ENCODE peak calls at places on chromosomes 11 and 22, in four cellular contexts. I, J, W and D are unnamed samples.

GRCh38 chr11:115409691-115410220 is 94.5 kb downstream of the CADM1 start:
- DNase-seq in J (peak; percentile 51), I (no peak), W (no peak), D (no peak)

GRCh38 chr11:110724358-110724757 is 12.1 kb upstream of the ARHGAP20 start:
- DNase-seq in W (no peak), I (no peak), J (no peak), D (no peak)

GRCh38 chr22:41469218-41469851 is 418 bp downstream of the ACO2 start:
- DNase-seq in I (no peak), W (no peak), J (no peak), D (no peak)

GRCh38 chr22:50274311-50274710 is 4.1 kb upstream of the MAPK11 start:
- DNase-seq in J (no peak), W (no peak), I (peak; percentile 58), D (peak; percentile 45)

GRCh38 chr11:83159901-83160865 is 3.3 kb downstream of the PCF11 start:
- DNase-seq in J (no peak), W (no peak), I (no peak), D (peak; percentile 25)

GRCh38 chr22:20268350-20269012 is 363 bp upstream of the RTN4R start:
- DNase-seq in I (peak; percentile 41), J (no peak), W (peak; percentile 8), D (peak; percentile 44)

GRCh38 chr22:25746012-25746373 is 4.0 kb downstream of the MYO18B start:
- DNase-seq in J (no peak), I (no peak), W (no peak), D (peak; percentile 13)

GRCh38 chr11:28674432-28675076 is 566.4 kb downstream of the METTL15 start:
- DNase-seq in J (no peak), I (no peak), W (peak; percentile 48), D (no peak)

GRCh38 chr11:61792310-61793083 is at the start of the genes FEN1 and TMEM258:
- DNase-seq in W (peak; percentile 88), I (peak; percentile 86), J (peak; percentile 88), D (peak; percentile 89)

GRCh38 chr11:17531818-17532131 is 12.4 kb downstream of the USH1C start:
- DNase-seq in W (no peak), I (no peak), J (no peak), D (no peak)

GRCh38 chr11:62128835-62129234 is 5.0 kb downstream of the INCENP start:
- DNase-seq in J (no peak), W (no peak), I (no peak), D (no peak)

GRCh38 chr11:69463892-69464620 is 17.4 kb upstream of the LINC01488 start:
- DNase-seq in W (no peak), I (no peak), J (no peak), D (no peak)

GRCh38 chr22:30918761-30919160 is 49.8 kb downstream of the MORC2 start:
- DNase-seq in I (no peak), J (no peak), W (no peak), D (no peak)

GRCh38 chr11:65546217-65546958 is 11.8 kb downstream of the LTBP3 start:
- DNase-seq in J (no peak), I (peak; percentile 72), W (peak; percentile 50), D (peak; percentile 92)

GRCh38 chr11:442611-443081 is 835 bp upstream of the ANO9 start:
- DNase-seq in W (no peak), I (no peak), J (no peak), D (no peak)

GRCh38 chr11:17171916-17172315 is 35.9 kb downstream of the PIK3C2A start:
- DNase-seq in J (no peak), I (no peak), W (no peak), D (no peak)

GRCh38 chr11:75158241-75158640 is 7.3 kb downstream of the SLCO2B1 start:
- DNase-seq in J (no peak), W (no peak), I (no peak), D (no peak)

GRCh38 chr11:83682645-83682973 is 396.4 kb upstream of the CCDC90B start:
- DNase-seq in J (no peak), W (no peak), I (no peak), D (no peak)

GRCh38 chr22:37443977-37444376 is 16.7 kb upstream of the ELFN2 start:
- DNase-seq in W (peak; percentile 47), J (no peak), I (no peak), D (no peak)

GRCh38 chr11:7973011-7973410 is 7.8 kb upstream of the NLRP10 start:
- DNase-seq in J (no peak), W (no peak), I (no peak), D (no peak)

GRCh38 chr11:45025716-45026492 is 75.2 kb upstream of the TP53I11 start:
- DNase-seq in I (peak; percentile 37), J (no peak), W (no peak), D (no peak)

GRCh38 chr11:72773291-72773690 is 20.6 kb downstream of the STARD10 start:
- DNase-seq in W (no peak), I (peak; percentile 74), J (peak; percentile 57), D (peak; percentile 79)

GRCh38 chr11:65366340-65366773 is 11.8 kb downstream of the TIGD3 start:
- DNase-seq in W (peak; percentile 67), I (peak; percentile 62), J (peak; percentile 65), D (peak; percentile 80)

GRCh38 chr11:9876331-9876730 is 212.5 kb downstream of the SWAP70 start:
- DNase-seq in J (no peak), W (no peak), I (no peak), D (no peak)

GRCh38 chr11:62337682-62338181 is 484 bp downstream of the ASRGL1 start:
- DNase-seq in J (no peak), I (no peak), W (no peak), D (peak; percentile 14)

DNA sequence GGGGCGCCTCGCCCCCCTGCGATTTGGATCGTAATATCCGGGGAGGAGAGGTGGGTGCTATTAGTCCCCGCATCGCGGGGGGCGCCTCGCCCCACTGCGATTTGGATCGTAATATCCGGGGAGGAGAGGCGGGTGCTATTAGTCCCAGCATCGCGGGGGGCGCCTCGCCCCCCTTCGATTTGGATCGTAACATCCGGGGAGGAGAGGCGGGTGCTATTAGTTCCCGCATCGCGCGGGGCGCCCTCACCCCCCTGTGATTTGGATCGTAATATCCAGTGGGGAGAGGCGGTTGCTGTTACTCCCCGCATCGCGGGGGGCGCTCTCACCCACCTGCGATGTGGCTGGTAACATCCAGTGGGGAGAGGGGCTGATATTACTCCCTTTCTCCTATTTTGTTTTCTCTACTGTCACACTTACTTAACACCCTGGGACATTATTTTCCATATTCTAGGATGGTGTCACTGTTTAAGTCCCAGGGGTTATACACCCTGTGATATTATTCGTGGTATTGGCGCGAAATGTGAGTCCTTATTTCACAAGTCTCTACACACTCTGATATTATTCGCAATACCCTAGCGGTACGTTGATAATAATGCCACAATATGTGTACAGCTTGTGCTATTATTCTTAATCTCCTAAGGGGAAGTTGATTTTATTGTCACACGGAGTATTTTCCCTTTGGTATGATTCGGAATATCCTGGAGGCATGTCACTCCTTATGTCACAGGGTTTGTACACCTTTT is 57.8 kb upstream of the ALDH3B2 start:
- DNase-seq in J (no peak), I (no peak), W (peak; percentile 4), D (peak; percentile 18)
- TF ChIP-seq CTCF in J (peak; percentile 19), I (no peak), W (peak; percentile 27), D (no peak)

DNA sequence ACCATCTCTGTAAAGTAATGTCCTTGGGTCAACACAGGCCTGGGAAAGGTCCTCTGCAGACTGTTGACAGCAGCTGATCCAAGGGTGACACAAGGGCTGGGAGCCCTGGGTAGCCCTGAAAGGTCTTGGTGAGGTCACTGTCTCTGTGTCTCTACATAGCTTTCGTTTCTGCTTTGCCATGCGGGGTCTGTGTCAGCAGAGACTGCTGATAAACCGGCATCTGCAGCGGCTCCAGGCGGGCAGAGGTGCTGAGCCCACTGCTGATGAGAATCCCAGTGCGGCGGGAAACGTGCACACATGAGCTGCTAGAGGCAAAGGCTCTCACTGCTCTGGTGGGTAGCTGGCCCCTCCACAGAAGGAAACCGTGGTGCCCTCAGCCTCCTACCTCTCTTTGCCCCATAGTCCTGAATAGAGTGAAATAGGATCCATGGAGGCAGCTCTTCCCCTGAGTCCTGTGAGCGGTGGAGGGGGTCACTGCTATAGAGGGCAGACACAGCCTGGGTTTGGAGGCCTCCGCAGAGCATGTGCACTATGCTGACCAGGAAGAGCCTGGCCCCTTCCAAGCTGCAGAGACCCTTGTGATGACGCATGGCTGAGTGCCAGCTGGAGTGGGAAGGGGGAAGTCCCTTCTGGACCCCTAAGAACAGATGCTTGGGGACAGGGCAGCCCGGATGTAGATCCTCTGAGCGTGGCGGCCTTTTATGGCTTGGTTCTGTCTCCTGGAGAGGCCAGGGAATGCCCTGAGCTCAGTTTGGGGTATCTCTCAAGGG is 17.8 kb upstream of the ST3GAL4 start:
- DNase-seq in J (no peak), I (no peak), W (no peak), D (no peak)
- H3K27ac ChIP-seq in J (no peak overlapping the region), I (no peak overlapping the region), W (no peak overlapping the region), D (peak overlapping the region; percentile 45)

DNA sequence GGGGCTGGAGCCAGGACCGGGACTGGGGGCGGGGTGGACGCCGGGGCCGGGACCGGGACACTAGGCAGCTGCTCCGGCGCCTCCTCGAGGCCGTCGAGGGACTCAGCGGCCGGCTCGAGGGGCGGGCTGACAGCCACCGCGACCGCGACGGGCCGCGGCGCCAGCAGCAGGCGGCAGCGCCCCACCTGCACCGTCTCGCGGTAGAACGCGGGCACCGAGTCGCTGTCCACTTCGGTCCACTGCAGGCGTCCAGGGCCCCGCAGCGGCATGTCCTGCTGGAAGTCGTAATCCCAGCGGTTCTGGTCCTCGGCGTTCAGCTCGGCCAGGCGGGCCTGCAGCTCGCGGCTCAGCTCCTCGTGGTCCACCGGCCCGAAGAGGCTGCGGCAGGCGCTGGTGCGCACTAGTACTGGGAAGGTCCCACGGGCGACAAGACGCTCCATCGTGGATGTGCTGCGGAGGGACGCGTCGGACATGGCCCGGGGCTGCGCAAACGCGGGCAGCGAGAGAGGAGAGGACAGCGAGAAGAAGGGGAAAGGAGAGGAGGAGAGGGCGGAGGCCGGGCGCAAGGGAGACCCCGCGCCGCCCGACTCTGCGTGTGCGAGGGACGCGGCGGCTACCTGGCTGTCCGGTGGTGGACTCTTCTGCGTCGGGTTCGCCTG is 429 bp downstream of the CDKN1C start:
- DNase-seq in W (no peak), J (no peak), I (peak; percentile 58), D (no peak)
- TF ChIP-seq CTCF in W (no peak), J (no peak), I (peak; percentile 47), D (peak; percentile 63)

DNA sequence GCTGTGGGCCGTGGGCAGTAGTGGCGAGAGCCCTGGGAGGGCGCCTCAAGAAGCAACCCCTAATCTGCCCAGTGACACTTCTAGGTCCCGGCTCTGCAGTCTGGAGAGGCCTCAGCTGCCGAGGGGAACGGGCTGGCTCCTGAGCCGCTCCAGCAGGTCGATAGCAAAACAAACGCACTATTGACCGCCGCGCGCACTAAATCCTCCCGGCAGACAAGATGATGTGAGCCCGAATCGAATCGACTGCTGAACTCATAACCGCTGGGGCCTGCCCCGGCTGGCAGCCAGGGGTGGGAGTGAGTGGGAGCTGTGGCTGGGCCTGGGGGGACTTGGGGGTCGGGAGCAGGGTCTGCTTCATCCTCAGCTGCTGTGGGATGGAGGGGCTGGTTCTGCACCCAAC is 36.1 kb downstream of the FLRT1 start:
- DNase-seq in J (no peak), W (no peak), I (no peak), D (no peak)
- H3K27ac ChIP-seq in J (no peak overlapping the region), W (no peak overlapping the region), I (no peak overlapping the region), D (no peak overlapping the region)